ENCODE peak calls at places on chromosomes 13 and 19, in nine cellular contexts. X, F, R, N, D, H, M, Z and A are unnamed samples.

GRCh38 chr13:114058051-114058867 is 74.2 kb downstream of the RASA3 start:
- DNase-seq in N (no peak), M (no peak), H (no peak), R (no peak), F (no peak), X (no peak), D (no peak), Z (no peak), A (no peak)

GRCh38 chr19:48311384-48311783 is 14.0 kb upstream of the EMP3 start:
- DNase-seq in X (no peak), Z (no peak), R (no peak), H (no peak), F (no peak), N (no peak), M (no peak), D (no peak), A (no peak)

GRCh38 chr19:49624967-49625910 is 14.7 kb downstream of the RRAS start:
- DNase-seq in H (no peak), Z (no peak), R (no peak), F (no peak), N (no peak), X (no peak), D (no peak), M (no peak), A (no peak)

GRCh38 chr13:108933061-108933460 is 303.6 kb downstream of the MYO16 start:
- DNase-seq in H (no peak), X (no peak), Z (no peak), N (no peak), F (no peak), R (no peak), D (no peak), M (no peak), A (no peak)

GRCh38 chr19:16778796-16779411 is 50.3 kb upstream of the SIN3B start:
- DNase-seq in Z (peak; percentile 19), H (peak; percentile 70), F (peak; percentile 67), N (peak; percentile 57), R (peak; percentile 75), X (peak; percentile 86), D (peak; percentile 72), M (no peak), A (peak; percentile 69)

GRCh38 chr19:35991731-35992450 is 3.1 kb upstream of the SDHAF1 start:
- DNase-seq in M (no peak), X (no peak), Z (no peak), D (no peak), R (no peak), N (no peak), F (no peak), H (peak; percentile 51), A (no peak)

GRCh38 chr19:40005670-40006272 is 8.9 kb downstream of the ZNF546 start:
- DNase-seq in H (no peak), F (no peak), M (no peak), N (no peak), R (no peak), Z (no peak), D (no peak), X (no peak), A (no peak)

GRCh38 chr19:46049597-46049996 is 8.8 kb upstream of the IGFL4 start:
- DNase-seq in R (no peak), F (no peak), D (no peak), Z (no peak), X (no peak), H (no peak), N (no peak), M (no peak), A (no peak)

GRCh38 chr19:45815501-45816216 is 551 bp upstream of the RSPH6A start:
- DNase-seq in H (peak; percentile 27), D (no peak), X (peak; percentile 19), F (no peak), M (no peak), R (no peak), Z (no peak), N (no peak), A (peak; percentile 85)

GRCh38 chr13:35630551-35631275 is 154.2 kb upstream of the MAB21L1 start:
- DNase-seq in R (peak; percentile 76), Z (no peak), H (peak; percentile 65), N (peak; percentile 70), F (peak; percentile 40), D (no peak), X (peak; percentile 52), M (no peak), A (peak; percentile 83)

GRCh38 chr19:45404557-45405434 is at the start of gene PPP1R13L:
- DNase-seq in N (peak; percentile 53), X (peak; percentile 13), Z (peak; percentile 78), H (peak; percentile 80), F (peak; percentile 96), M (peak; percentile 96), R (peak; percentile 85), D (peak; percentile 69), A (peak; percentile 86)

GRCh38 chr13:112992931-112993700 is 24.1 kb downstream of the MCF2L start:
- DNase-seq in H (no peak), N (no peak), R (no peak), X (no peak), M (no peak), D (no peak), Z (no peak), F (no peak), A (no peak)

GRCh38 chr19:10826846-10827245 is 9.2 kb downstream of the TMED1 start:
- DNase-seq in Z (no peak), F (no peak), N (no peak), M (no peak), X (no peak), R (no peak), D (no peak), H (no peak), A (no peak)

GRCh38 chr19:11073568-11073967 is 15.7 kb upstream of the LDLR start:
- DNase-seq in N (no peak), F (no peak), H (no peak), M (no peak), Z (no peak), X (no peak), R (no peak), D (no peak), A (no peak)

GRCh38 chr19:50486823-50487515 is 10.3 kb upstream of the GARIN5A start:
- DNase-seq in N (peak; percentile 44), D (no peak), Z (peak; percentile 66), R (peak; percentile 53), M (no peak), X (peak; percentile 58), H (peak; percentile 44), F (peak; percentile 80), A (peak; percentile 68)

GRCh38 chr13:29568731-29569130 is 26.8 kb downstream of the SLC7A1 start:
- DNase-seq in M (no peak), D (no peak), F (no peak), Z (no peak), X (no peak), N (no peak), R (no peak), H (no peak), A (no peak)

GRCh38 chr19:9721861-9722260 is 46.7 kb downstream of the ZNF846 start:
- DNase-seq in Z (no peak), R (no peak), H (no peak), M (no peak), D (no peak), N (no peak), X (peak; percentile 97), F (no peak), A (peak; percentile 75)

GRCh38 chr19:2488942-2489731 is 13.2 kb downstream of the GADD45B start:
- DNase-seq in N (no peak), H (peak; percentile 74), R (peak; percentile 47), D (no peak), M (peak; percentile 73), Z (peak; percentile 67), X (peak; percentile 64), F (no peak), A (peak; percentile 85)
- H3K4me3 ChIP-seq in N (no peak overlapping the region), H (peak overlapping the region; percentile 31), R (peak overlapping the region; percentile 37), D (peak overlapping the region; percentile 13), M (peak overlapping the region; percentile 43), Z (peak overlapping the region; percentile 65), X (no peak overlapping the region), F (no peak overlapping the region), A (peak overlapping the region; percentile 50)

GRCh38 chr13:23736541-23736940 is 152.7 kb downstream of the MIPEP start:
- DNase-seq in M (no peak), F (no peak), X (no peak), Z (no peak), R (no peak), H (no peak), D (no peak), N (no peak), A (no peak)

GRCh38 chr13:23741879-23742510 is 147.2 kb downstream of the MIPEP start:
- DNase-seq in X (peak; percentile 29), N (no peak), R (peak; percentile 35), Z (no peak), F (peak; percentile 7), D (no peak), H (no peak), M (no peak), A (peak; percentile 68)

GRCh38 chr13:23740002-23740401 is 149.2 kb downstream of the MIPEP start:
- DNase-seq in X (no peak), D (no peak), N (no peak), F (no peak), M (no peak), R (no peak), Z (no peak), H (no peak), A (no peak)

GRCh38 chr13:23743269-23743668 is 145.9 kb downstream of the MIPEP start:
- DNase-seq in M (no peak), N (no peak), F (no peak), Z (no peak), D (no peak), H (no peak), X (no peak), R (no peak), A (no peak)

GRCh38 chr13:23739597-23739996 is 149.6 kb downstream of the MIPEP start:
- DNase-seq in H (no peak), R (no peak), Z (no peak), D (no peak), M (no peak), F (no peak), N (no peak), X (no peak), A (no peak)
- TF ChIP-seq CTCF in H (no peak), R (no peak), Z (no peak), D (no peak), M (no peak), F (no peak), N (no peak), X (no peak), A (no peak)

DNA sequence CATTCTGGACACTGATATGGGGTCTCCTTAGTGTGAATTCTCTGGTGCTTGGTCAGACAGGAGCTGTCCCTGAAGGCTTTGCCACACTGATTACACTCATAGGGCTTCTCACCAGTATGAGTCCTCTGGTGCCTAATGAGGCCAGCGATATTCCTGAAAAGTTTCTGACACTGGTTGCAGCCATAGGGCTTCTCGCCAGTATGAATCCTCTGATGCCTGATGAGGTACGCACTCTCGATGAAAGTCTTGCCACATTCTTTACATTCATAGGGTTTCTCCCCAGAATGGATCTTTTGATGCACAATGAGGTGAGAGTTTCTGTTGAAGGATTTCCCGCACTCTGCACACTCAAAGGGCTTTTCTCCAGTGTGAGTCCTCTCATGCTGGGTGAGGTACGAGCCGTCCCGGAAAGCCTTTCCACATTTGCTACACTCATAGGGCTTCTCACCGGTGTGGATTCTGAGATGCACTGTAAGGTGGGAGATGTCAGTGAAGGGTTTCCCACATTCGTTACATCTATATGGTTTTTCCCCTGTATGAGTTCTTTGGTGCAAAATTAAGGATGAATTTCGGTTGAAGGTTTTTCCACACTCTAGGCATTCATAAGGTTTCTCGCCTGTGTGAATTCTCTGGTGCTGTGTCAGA is 22.4 kb downstream of the ZNF329 start:
- DNase-seq in N (no peak), R (peak; percentile 3), X (peak; percentile 12), F (no peak), H (no peak), M (no peak), Z (no peak), D (no peak), A (no peak)
- H3K4me3 ChIP-seq in N (no peak overlapping the region), R (no peak overlapping the region), X (no peak overlapping the region), F (no peak overlapping the region), H (no peak overlapping the region), M (no peak overlapping the region), Z (no peak overlapping the region), D (no peak overlapping the region), A (peak overlapping the region; percentile 3)

GRCh38 chr19:3782330-3782729 is 3.9 kb downstream of the MATK start:
- DNase-seq in F (no peak), H (no peak), R (no peak), X (no peak), D (no peak), Z (no peak), N (no peak), M (no peak), A (no peak)
- TF ChIP-seq CTCF in F (no peak), H (no peak), R (no peak), X (no peak), D (no peak), Z (no peak), N (no peak), M (no peak), A (no peak)